ENCODE peak calls at places on chromosomes 1 and 21, in seven cellular contexts. One of them, this sample, is unnamed.

GRCh38 chr1:67823645-67824044 is 9.6 kb downstream of the GNG12 start:
- DNase-seq in fibroblast of lung: peak; percentile 29
- DNase-seq in HFFc6: no peak
- DNase-seq in thyroid gland: no peak
- DNase-seq in BE2C: no peak
- DNase-seq in lower lobe of right lung: no peak
- DNase-seq in WTC11: no peak
- DNase-seq in this sample: no peak

GRCh38 chr1:165444897-165445370 is at the start of gene RXRG:
- DNase-seq in WTC11: peak; percentile 56
- DNase-seq in fibroblast of lung: peak; percentile 18
- DNase-seq in lower lobe of right lung: peak; percentile 67
- DNase-seq in HFFc6: no peak
- DNase-seq in thyroid gland: peak; percentile 38
- DNase-seq in BE2C: peak; percentile 31
- DNase-seq in this sample: no peak

GRCh38 chr1:45141247-45142003 is 65.0 kb downstream of the ZSWIM5 start:
- DNase-seq in lower lobe of right lung: no peak
- DNase-seq in BE2C: no peak
- DNase-seq in fibroblast of lung: no peak
- DNase-seq in WTC11: no peak
- DNase-seq in HFFc6: no peak
- DNase-seq in thyroid gland: no peak
- DNase-seq in this sample: no peak

GRCh38 chr21:28359300-28359699 is 633.4 kb downstream of the LTN1 start:
- DNase-seq in HFFc6: no peak
- DNase-seq in WTC11: no peak
- DNase-seq in lower lobe of right lung: no peak
- DNase-seq in fibroblast of lung: no peak
- DNase-seq in BE2C: peak; percentile 61
- DNase-seq in thyroid gland: no peak
- DNase-seq in this sample: no peak

GRCh38 chr1:168470821-168471473 is 72.8 kb downstream of the XCL2 start:
- DNase-seq in fibroblast of lung: peak; percentile 84
- DNase-seq in thyroid gland: no peak
- DNase-seq in WTC11: no peak
- DNase-seq in HFFc6: peak; percentile 94
- DNase-seq in BE2C: peak; percentile 13
- DNase-seq in lower lobe of right lung: no peak
- DNase-seq in this sample: no peak

GRCh38 chr21:32412162-32412997 is at the start of gene EVA1C:
- DNase-seq in thyroid gland: peak; percentile 73
- DNase-seq in lower lobe of right lung: peak; percentile 83
- DNase-seq in HFFc6: no peak
- DNase-seq in BE2C: peak; percentile 25
- DNase-seq in fibroblast of lung: peak; percentile 63
- DNase-seq in WTC11: peak; percentile 60
- DNase-seq in this sample: no peak

GRCh38 chr1:182350839-182351238 is 40.8 kb downstream of the GLUL start:
- DNase-seq in lower lobe of right lung: no peak
- DNase-seq in HFFc6: no peak
- DNase-seq in BE2C: no peak
- DNase-seq in thyroid gland: no peak
- DNase-seq in WTC11: no peak
- DNase-seq in fibroblast of lung: no peak
- DNase-seq in this sample: no peak

GRCh38 chr21:44524412-44525371 is 15.3 kb downstream of the KRTAP10-1 start:
- DNase-seq in lower lobe of right lung: no peak
- DNase-seq in HFFc6: no peak
- DNase-seq in WTC11: no peak
- DNase-seq in BE2C: no peak
- DNase-seq in thyroid gland: no peak
- DNase-seq in fibroblast of lung: no peak
- DNase-seq in this sample: no peak

GRCh38 chr1:228306275-228307217 is 98.7 kb downstream of the OBSCN start:
- DNase-seq in HFFc6: no peak
- DNase-seq in lower lobe of right lung: peak; percentile 28
- DNase-seq in fibroblast of lung: no peak
- DNase-seq in BE2C: no peak
- DNase-seq in thyroid gland: no peak
- DNase-seq in WTC11: no peak
- DNase-seq in this sample: no peak

GRCh38 chr1:162193201-162193600 is 123.7 kb downstream of the NOS1AP start:
- DNase-seq in HFFc6: no peak
- DNase-seq in WTC11: no peak
- DNase-seq in lower lobe of right lung: no peak
- DNase-seq in fibroblast of lung: no peak
- DNase-seq in BE2C: no peak
- DNase-seq in thyroid gland: no peak
- DNase-seq in this sample: no peak

DNA sequence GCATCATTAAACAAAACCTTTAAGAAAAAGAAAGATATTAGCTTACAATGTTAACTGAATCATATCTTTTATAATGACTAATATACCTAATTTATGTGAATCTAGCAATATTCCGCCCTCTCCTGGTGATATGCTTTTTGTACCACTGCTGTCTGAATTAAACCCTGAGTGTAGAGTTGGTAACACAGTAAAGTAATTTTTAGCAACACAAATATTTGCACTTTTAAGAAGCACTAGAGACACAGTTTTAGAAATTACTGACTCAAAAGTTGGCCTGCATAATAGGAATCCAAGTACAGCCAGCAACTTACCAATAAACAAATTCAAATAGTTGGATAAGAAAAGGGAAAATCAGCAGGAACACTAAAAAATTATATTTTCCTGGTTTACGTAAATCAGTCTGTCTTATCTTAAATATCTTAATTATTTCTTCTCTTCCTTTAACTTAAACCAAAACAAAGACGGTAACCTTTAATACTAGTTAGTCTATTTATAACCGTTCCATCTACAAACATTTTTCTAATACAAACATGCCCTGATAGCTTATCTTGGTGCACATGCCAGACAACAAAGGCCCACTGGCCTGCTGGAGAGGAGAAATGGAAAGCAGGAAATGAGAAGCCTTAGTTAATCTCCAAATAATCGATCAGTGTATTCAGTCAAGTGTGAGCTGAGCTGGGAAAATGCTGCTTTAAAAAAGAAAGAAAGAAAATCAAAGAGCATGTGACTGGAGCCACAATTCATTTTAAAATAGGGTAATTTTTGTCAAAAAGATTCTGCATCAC is 246.0 kb downstream of the RERE start:
- DNase-seq in HFFc6: peak; percentile 20
- DNase-seq in lower lobe of right lung: no peak
- DNase-seq in fibroblast of lung: peak; percentile 78
- DNase-seq in WTC11: no peak
- DNase-seq in thyroid gland: no peak
- DNase-seq in BE2C: peak; percentile 13
- DNase-seq in this sample: no peak
- TF ChIP-seq CTCF in HFFc6: peak; percentile 76
- TF ChIP-seq CTCF in lower lobe of right lung: peak; percentile 47
- TF ChIP-seq CTCF in fibroblast of lung: peak; percentile 55
- TF ChIP-seq CTCF in WTC11: no peak
- TF ChIP-seq CTCF in thyroid gland: peak; percentile 56
- TF ChIP-seq CTCF in BE2C: peak; percentile 39
- TF ChIP-seq CTCF in this sample: no peak

GRCh38 chr1:235128453-235129328 is at the start of gene TOMM20:
- DNase-seq in WTC11: peak; percentile 94
- DNase-seq in HFFc6: peak; percentile 98
- DNase-seq in BE2C: peak; percentile 97
- DNase-seq in thyroid gland: peak; percentile 96
- DNase-seq in fibroblast of lung: peak; percentile 98
- DNase-seq in lower lobe of right lung: peak; percentile 97
- DNase-seq in this sample: peak; percentile 95
- TF ChIP-seq CTCF in WTC11: no peak
- TF ChIP-seq CTCF in HFFc6: peak; percentile 26
- TF ChIP-seq CTCF in BE2C: no peak
- TF ChIP-seq CTCF in thyroid gland: peak; percentile 18
- TF ChIP-seq CTCF in fibroblast of lung: no peak
- TF ChIP-seq CTCF in lower lobe of right lung: no peak
- TF ChIP-seq CTCF in this sample: no peak

DNA sequence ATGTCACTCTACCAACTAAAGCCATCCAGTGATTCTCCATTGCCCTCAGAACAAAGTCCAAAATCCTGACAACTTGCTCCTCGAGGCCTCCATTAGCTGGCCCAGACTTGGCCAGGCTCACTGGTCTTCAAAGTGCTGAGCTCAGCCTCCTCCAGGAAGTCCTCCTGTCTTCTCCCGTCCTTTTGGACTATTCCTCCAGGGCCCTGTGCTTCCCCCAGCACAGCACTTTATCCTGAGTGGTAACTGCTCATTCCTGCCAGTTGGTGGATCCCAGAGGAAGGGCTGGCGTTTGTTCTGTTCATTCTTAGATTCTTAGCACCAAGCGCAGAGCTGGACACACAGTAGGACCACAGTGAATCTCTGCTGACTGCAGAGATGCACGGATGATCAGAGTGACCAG is 179.9 kb downstream of the PTPRU start:
- DNase-seq in lower lobe of right lung: no peak
- DNase-seq in HFFc6: no peak
- DNase-seq in BE2C: no peak
- DNase-seq in thyroid gland: no peak
- DNase-seq in fibroblast of lung: peak; percentile 4
- DNase-seq in WTC11: no peak
- DNase-seq in this sample: no peak
- TF ChIP-seq CTCF in lower lobe of right lung: no peak
- TF ChIP-seq CTCF in HFFc6: no peak
- TF ChIP-seq CTCF in BE2C: peak; percentile 37
- TF ChIP-seq CTCF in thyroid gland: no peak
- TF ChIP-seq CTCF in fibroblast of lung: peak; percentile 15
- TF ChIP-seq CTCF in WTC11: no peak
- TF ChIP-seq CTCF in this sample: no peak

GRCh38 chr1:9404541-9404940 is 111.8 kb downstream of the SPSB1 start:
- DNase-seq in lower lobe of right lung: no peak
- DNase-seq in BE2C: no peak
- DNase-seq in HFFc6: no peak
- DNase-seq in fibroblast of lung: no peak
- DNase-seq in thyroid gland: no peak
- DNase-seq in WTC11: no peak
- DNase-seq in this sample: no peak
- TF ChIP-seq CTCF in lower lobe of right lung: no peak
- TF ChIP-seq CTCF in BE2C: no peak
- TF ChIP-seq CTCF in HFFc6: no peak
- TF ChIP-seq CTCF in fibroblast of lung: no peak
- TF ChIP-seq CTCF in thyroid gland: no peak
- TF ChIP-seq CTCF in WTC11: no peak
- TF ChIP-seq CTCF in this sample: no peak

DNA sequence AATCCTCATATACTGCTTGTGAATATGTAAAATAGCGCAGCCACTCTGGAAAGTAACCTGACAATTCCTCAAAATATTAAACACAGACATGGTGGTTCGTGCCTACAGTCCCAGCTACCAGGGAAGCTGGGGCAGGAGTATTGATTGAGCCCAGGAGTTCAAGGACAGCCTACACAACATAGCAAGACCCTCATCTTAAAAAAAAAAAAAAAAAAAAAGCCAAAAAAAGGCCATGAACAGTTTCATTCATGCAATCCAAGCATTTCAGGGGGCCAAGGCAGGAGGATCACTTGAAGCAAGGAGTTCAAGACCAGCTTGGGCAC is 4.6 kb downstream of the USP48 start:
- DNase-seq in thyroid gland: no peak
- DNase-seq in BE2C: no peak
- DNase-seq in HFFc6: no peak
- DNase-seq in WTC11: no peak
- DNase-seq in fibroblast of lung: no peak
- DNase-seq in lower lobe of right lung: no peak
- DNase-seq in this sample: no peak
- TF ChIP-seq CTCF in thyroid gland: no peak
- TF ChIP-seq CTCF in BE2C: no peak
- TF ChIP-seq CTCF in HFFc6: no peak
- TF ChIP-seq CTCF in WTC11: no peak
- TF ChIP-seq CTCF in fibroblast of lung: no peak
- TF ChIP-seq CTCF in lower lobe of right lung: no peak
- TF ChIP-seq CTCF in this sample: no peak

GRCh38 chr1:224435999-224436398 is 1.4 kb upstream of the WDR26 start:
- DNase-seq in lower lobe of right lung: no peak
- DNase-seq in fibroblast of lung: no peak
- DNase-seq in thyroid gland: no peak
- DNase-seq in BE2C: no peak
- DNase-seq in WTC11: no peak
- DNase-seq in HFFc6: no peak
- DNase-seq in this sample: no peak

GRCh38 chr1:224433671-224434446 is 738 bp downstream of the WDR26 start:
- DNase-seq in fibroblast of lung: no peak
- DNase-seq in lower lobe of right lung: peak; percentile 69
- DNase-seq in thyroid gland: peak; percentile 42
- DNase-seq in WTC11: peak; percentile 38
- DNase-seq in HFFc6: peak; percentile 6
- DNase-seq in BE2C: peak; percentile 37
- DNase-seq in this sample: no peak

GRCh38 chr1:224435318-224435763 is 744 bp upstream of the WDR26 start:
- DNase-seq in HFFc6: peak; percentile 91
- DNase-seq in lower lobe of right lung: no peak
- DNase-seq in fibroblast of lung: peak; percentile 90
- DNase-seq in thyroid gland: peak; percentile 22
- DNase-seq in WTC11: no peak
- DNase-seq in BE2C: no peak
- DNase-seq in this sample: peak; percentile 54

GRCh38 chr1:224433041-224433670 is 1.4 kb downstream of the WDR26 start:
- DNase-seq in BE2C: peak; percentile 22
- DNase-seq in WTC11: no peak
- DNase-seq in lower lobe of right lung: peak; percentile 49
- DNase-seq in fibroblast of lung: no peak
- DNase-seq in HFFc6: no peak
- DNase-seq in thyroid gland: peak; percentile 28
- DNase-seq in this sample: no peak

DNA sequence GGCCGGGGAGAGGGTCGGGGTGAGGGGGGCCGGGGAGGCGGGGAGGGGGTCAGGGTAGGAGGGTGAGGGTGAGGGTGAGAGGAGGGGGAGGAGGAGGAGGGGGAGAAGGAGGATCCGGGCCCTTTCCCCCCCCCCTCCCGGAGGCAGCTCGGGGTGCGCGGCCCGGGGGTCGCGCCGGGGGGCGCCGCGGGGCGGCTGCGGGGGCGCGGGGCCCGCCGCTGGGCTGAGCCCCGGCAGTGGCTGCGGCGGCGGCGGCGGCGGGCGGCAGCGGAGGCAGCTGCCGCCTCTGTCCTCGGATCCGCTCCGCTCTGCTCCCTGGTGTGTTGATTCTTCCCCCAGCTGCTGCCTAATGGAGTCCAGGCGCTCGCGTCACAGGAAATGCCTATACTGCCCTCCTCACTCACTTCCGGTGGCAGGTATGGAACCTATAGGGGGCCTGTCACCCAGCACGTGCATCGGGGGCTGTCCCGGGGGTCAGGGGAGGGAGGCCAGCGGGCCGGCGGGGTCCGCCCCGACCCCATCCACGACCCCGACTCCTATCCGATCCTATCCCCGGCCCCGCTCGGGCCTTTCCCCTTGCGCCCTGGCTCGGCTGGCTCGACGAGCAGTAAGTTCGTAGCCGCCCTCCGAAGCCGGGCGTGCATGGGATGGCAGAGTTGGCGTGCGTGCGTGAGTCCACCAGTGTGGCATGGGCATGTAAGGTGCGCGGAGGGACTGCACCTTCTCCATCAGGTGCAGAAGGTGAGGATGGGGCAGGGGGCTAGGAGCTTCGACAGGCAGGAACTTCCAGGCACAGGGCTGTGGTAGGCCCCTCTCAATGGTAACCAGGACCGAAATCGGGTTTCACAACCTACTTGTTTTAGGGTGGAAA is at the start of gene WDR26:
- DNase-seq in fibroblast of lung: peak; percentile 80
- DNase-seq in BE2C: peak; percentile 87
- DNase-seq in lower lobe of right lung: peak; percentile 84
- DNase-seq in HFFc6: peak; percentile 78
- DNase-seq in WTC11: peak; percentile 74
- DNase-seq in thyroid gland: peak; percentile 72
- DNase-seq in this sample: peak; percentile 82
- TF ChIP-seq CTCF in fibroblast of lung: no peak
- TF ChIP-seq CTCF in BE2C: no peak
- TF ChIP-seq CTCF in lower lobe of right lung: no peak
- TF ChIP-seq CTCF in HFFc6: peak; percentile 41
- TF ChIP-seq CTCF in WTC11: no peak
- TF ChIP-seq CTCF in thyroid gland: no peak
- TF ChIP-seq CTCF in this sample: no peak

This sample was measured in CD14-positive monocyte.